ENCODE peak calls at places on chromosomes 2 and 18, in six cellular contexts. N, M, F, K, Q and V are unnamed samples.

GRCh38 chr18:45166341-45167108 is 448.8 kb upstream of the SLC14A2 start:
- DNase-seq in M (no peak), Q (no peak), N (no peak), F (no peak), K (no peak), V (no peak)

GRCh38 chr18:45526120-45526841 is 89.0 kb upstream of the SLC14A2 start:
- DNase-seq in F (no peak), Q (no peak), N (no peak), K (no peak), M (no peak), V (no peak)

GRCh38 chr2:45210466-45211195 is 201.4 kb upstream of the SIX2 start:
- DNase-seq in N (no peak), M (no peak), K (no peak), F (peak; percentile 35), Q (no peak), V (no peak)

GRCh38 chr2:220194630-220195029 is 567.2 kb downstream of the SLC4A3 start:
- DNase-seq in K (no peak), M (no peak), F (no peak), N (no peak), Q (no peak), V (no peak)

GRCh38 chr2:156340377-156340776 is 7.9 kb upstream of the NR4A2 start:
- DNase-seq in Q (no peak), K (no peak), N (peak; percentile 16), M (no peak), F (peak; percentile 30), V (no peak)

GRCh38 chr2:46241344-46241743 is 55.9 kb upstream of the EPAS1 start:
- DNase-seq in Q (no peak), N (peak; percentile 18), K (no peak), M (no peak), F (peak; percentile 44), V (no peak)

GRCh38 chr2:172863341-172863740 is 127.7 kb downstream of the RAPGEF4 start:
- DNase-seq in N (no peak), Q (no peak), F (no peak), K (no peak), M (no peak), V (no peak)

GRCh38 chr2:98469862-98470544 is 25.3 kb downstream of the INPP4A start:
- DNase-seq in Q (no peak), M (no peak), F (peak; percentile 63), N (no peak), K (no peak), V (no peak)

GRCh38 chr2:171509945-171510731 is 12.1 kb upstream of the CYBRD1 start:
- DNase-seq in N (no peak), Q (peak; percentile 60), F (no peak), K (no peak), M (no peak), V (no peak)

GRCh38 chr2:96180521-96180920 is 28.1 kb downstream of the STARD7 start:
- DNase-seq in F (no peak), N (peak; percentile 19), K (no peak), M (no peak), Q (no peak), V (no peak)

GRCh38 chr2:109554758-109555157 is 59.0 kb downstream of the SEPTIN10 start:
- DNase-seq in K (no peak), M (no peak), Q (no peak), F (no peak), N (peak; percentile 5), V (no peak)

GRCh38 chr2:233387667-233388528 is 33.6 kb downstream of the DGKD start:
- DNase-seq in Q (no peak), M (no peak), F (no peak), N (no peak), K (peak; percentile 84), V (no peak)

GRCh38 chr2:25586726-25587144 is 86.6 kb downstream of the DTNB start:
- DNase-seq in N (no peak), F (no peak), K (no peak), M (no peak), Q (peak; percentile 57), V (no peak)

GRCh38 chr2:39947294-39948015 is 168.4 kb upstream of the THUMPD2 start:
- DNase-seq in M (no peak), F (no peak), K (no peak), Q (no peak), N (no peak), V (no peak)

GRCh38 chr2:120803085-120803484 is 67.4 kb downstream of the GLI2 start:
- DNase-seq in F (no peak), Q (no peak), N (no peak), K (no peak), M (no peak), V (no peak)

GRCh38 chr2:37343537-37344434 is 644 bp upstream of the QPCT start:
- DNase-seq in Q (no peak), N (peak; percentile 35), M (no peak), F (no peak), K (no peak), V (no peak)

GRCh38 chr2:163734911-163735691 is 707 bp downstream of the FIGN start:
- DNase-seq in Q (no peak), M (no peak), F (no peak), K (no peak), N (no peak), V (no peak)

GRCh38 chr2:23486676-23487075 is 101.7 kb downstream of the KLHL29 start:
- DNase-seq in M (no peak), N (no peak), K (no peak), Q (no peak), F (no peak), V (no peak)

GRCh38 chr2:74104839-74105238 is 42.9 kb downstream of the BOLA3 start:
- DNase-seq in K (no peak), Q (no peak), N (peak; percentile 3), F (no peak), M (no peak), V (no peak)

GRCh38 chr18:58051765-58052460 is 7.9 kb downstream of the NEDD4L start:
- DNase-seq in F (no peak), K (no peak), M (no peak), N (peak; percentile 69), Q (peak; percentile 47), V (peak; percentile 39)

GRCh38 chr18:78792736-78793135 is 186.9 kb upstream of the SALL3 start:
- DNase-seq in F (no peak), M (no peak), Q (no peak), K (no peak), N (no peak), V (no peak)